ENCODE peak calls at places on chromosome X, in seven cellular contexts. E is fibroblast of mammary gland, W is endothelial cell, X is colonic mucosa, J is transverse colon, F is hepatocyte, D is OCI-LY7. V is an unnamed sample.

GRCh38 chrX:143633530-143634372 is 2.1 kb downstream of the SLITRK4 start:
- DNase-seq in J (no peak), X (no peak), F (peak), D (no peak), W (peak), E (no peak), V (no peak)

GRCh38 chrX:103847174-103847870 is 15.3 kb upstream of the RAB9B start:
- DNase-seq in E (peak), W (no peak), J (no peak), X (no peak), F (no peak), D (no peak), V (no peak)

GRCh38 chrX:103793541-103793932 is 16.9 kb downstream of the PLP1 start:
- DNase-seq in W (no peak), D (no peak), X (no peak), F (no peak), J (no peak), E (no peak), V (no peak)

GRCh38 chrX:75086731-75087195 is 69.3 kb downstream of the ABCB7 start:
- DNase-seq in W (no peak), D (no peak), X (no peak), J (no peak), F (peak), E (peak), V (no peak)

GRCh38 chrX:36916941-36917340 is 91.2 kb upstream of the FAM47C start:
- DNase-seq in D (no peak), J (no peak), F (no peak), W (no peak), X (no peak), E (no peak), V (no peak)

GRCh38 chrX:103614999-103615398 is 7.2 kb downstream of the TCEAL3 start:
- DNase-seq in J (no peak), W (no peak), X (no peak), E (no peak), D (no peak), F (no peak), V (no peak)

GRCh38 chrX:155966876-155967275 is 30.6 kb upstream of the IL9R start:
- DNase-seq in D (peak), X (no peak), J (peak), E (peak), F (peak), W (no peak), V (no peak)

GRCh38 chrX:51837926-51838325 is 55.5 kb upstream of the MAGED1 start:
- DNase-seq in E (peak), W (no peak), D (no peak), J (peak), F (peak), X (peak), V (peak)

GRCh38 chrX:17930850-17931249 is 69.8 kb upstream of the RAI2 start:
- DNase-seq in D (no peak), F (no peak), J (no peak), W (no peak), E (no peak), X (no peak), V (no peak)

GRCh38 chrX:40755291-40756249 is 20.2 kb upstream of the MED14 start:
- DNase-seq in J (no peak), F (no peak), D (no peak), W (no peak), X (no peak), E (peak), V (no peak)

GRCh38 chrX:109740076-109740809 is 7.2 kb upstream of the ACSL4 start:
- DNase-seq in W (no peak), F (peak), D (no peak), E (peak), J (no peak), X (no peak), V (no peak)

GRCh38 chrX:150873616-150874015 is 24.9 kb downstream of the CD99L2 start:
- DNase-seq in E (peak), W (no peak), X (no peak), D (no peak), J (no peak), F (no peak), V (no peak)

GRCh38 chrX:148203531-148203930 is 222.4 kb downstream of the FMR1NB start:
- DNase-seq in J (no peak), X (no peak), D (no peak), W (no peak), F (no peak), E (no peak), V (no peak)

GRCh38 chrX:1493317-1493856 is 40.7 kb upstream of the ASMTL start:
- DNase-seq in W (no peak), X (no peak), D (peak), F (no peak), E (no peak), J (no peak), V (no peak)
- TF ChIP-seq CTCF in W (no peak), X (no peak), D (no peak), F (no peak), E (no peak), J (no peak), V (no peak)

GRCh38 chrX:71652405-71652804 is 14.9 kb upstream of the LOC101059915 start:
- DNase-seq in X (peak), W (peak), F (peak), D (peak), J (peak), E (peak), V (no peak)

GRCh38 chrX:71653344-71653743 is 14.0 kb upstream of the LOC101059915 start:
- DNase-seq in J (no peak), F (no peak), D (no peak), W (no peak), X (no peak), E (no peak), V (no peak)

DNA sequence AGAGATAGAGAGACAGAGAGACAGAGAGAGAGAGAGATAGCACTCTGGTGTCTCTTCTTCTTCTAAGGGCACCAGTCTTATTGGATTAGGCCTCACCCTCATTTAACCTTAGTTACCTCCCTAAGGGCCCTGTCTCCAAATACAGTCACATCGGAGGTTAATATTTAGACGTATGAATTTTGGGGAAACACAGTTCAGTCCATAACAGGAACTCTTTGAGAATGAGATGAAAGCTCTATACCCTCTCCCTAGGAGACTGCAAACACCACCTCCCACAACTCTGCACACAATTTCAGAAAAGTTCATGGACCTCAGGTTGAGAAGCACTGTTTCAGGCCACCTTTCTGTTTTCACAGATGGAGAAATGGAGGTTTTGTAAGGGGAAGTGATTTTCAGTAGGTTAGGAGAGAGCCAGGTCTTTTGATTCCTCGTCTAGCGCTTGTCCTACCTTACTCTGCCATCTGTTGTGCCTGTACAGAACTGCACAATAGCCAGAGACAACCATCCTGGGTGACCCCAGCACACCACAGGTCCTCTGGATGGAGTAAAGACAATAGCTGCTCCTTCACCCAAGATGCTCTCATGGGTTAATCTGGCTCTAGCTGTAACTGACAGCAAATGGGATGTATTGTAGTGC is 16.9 kb upstream of the LOC101059915 start:
- DNase-seq in J (peak), E (no peak), D (peak), F (no peak), X (peak), W (no peak), V (no peak)
- TF ChIP-seq CTCF in J (peak), E (no peak), D (peak), F (peak), X (no peak), W (no peak), V (no peak)

DNA sequence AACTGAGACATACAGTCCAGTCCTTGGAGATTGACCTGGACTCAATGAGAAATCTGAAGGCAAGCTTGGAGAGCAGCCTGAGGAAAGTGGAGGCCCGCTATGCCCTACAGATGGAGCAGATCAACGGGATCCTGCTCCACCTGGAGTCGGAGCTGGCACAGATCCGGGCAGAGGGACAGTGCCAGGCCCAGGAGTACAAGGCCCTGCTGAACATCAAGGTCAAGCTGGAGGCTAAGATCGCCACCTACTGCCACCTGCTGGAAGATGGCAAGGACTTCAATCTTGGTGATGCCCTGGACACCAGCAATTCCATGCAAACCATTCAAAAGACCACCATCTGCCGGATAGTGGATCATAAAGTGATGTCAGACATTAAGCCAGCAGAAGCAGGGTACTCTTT is 20.4 kb upstream of the FRMPD3 start:
- DNase-seq in D (peak), W (peak), E (peak), X (peak), J (peak), F (no peak), V (no peak)
- TF ChIP-seq CTCF in D (peak), W (peak), E (peak), X (peak), J (peak), F (peak), V (no peak)

DNA sequence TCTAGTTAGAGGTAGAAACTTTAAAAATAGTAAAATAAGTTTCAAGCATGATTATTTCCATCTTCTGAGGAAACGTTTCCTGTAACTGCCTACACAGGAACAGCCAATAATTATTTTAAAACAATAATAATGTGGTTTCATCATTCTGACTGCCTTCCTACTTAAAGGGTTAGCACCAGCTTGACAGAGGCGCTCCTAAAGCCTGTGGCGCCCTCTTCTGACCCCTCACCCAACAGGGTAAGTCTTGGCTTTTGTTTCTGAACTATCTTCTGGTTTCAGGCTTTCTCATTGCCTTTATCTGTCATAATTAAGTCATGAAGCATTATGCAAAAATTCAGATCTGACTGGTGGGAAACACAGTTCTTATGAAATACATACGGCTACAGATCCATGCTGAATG is 96.7 kb downstream of the ITM2A start:
- DNase-seq in W (peak), F (no peak), D (peak), J (peak), E (peak), X (peak), V (no peak)
- TF ChIP-seq CTCF in W (no peak), F (peak), D (peak), J (peak), E (peak), X (no peak), V (no peak)

DNA sequence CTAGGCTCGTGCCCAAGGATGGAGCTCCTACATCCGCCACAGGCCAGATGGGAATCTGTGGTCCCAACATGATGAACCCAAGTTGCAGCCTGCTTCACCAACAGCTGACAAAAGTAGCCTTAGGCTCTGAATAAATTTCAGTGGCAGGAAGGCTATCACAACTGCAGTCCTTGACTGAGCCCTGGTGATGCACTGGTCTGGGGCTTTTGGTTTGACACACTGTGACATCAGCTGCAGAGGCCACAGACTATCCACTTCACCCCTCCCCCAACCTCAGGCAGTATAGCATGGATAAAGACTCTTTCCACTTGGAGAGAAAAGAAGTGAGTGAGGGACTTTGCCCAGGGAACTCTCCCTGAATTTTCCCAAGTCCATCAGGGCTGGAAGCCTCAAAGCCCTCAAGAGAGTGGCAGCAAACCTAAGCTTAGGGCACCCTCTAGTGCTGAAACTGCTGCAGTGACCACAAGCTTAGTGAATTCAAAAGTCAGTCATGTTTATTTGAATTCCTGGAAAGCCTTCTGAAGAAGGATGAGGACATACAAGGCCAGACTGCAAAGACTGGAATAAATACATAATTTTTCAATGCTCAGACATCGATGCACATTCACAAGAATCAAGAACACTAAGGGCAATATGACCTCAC is 135.0 kb upstream of the TENT5D start:
- DNase-seq in J (peak), E (peak), F (peak), D (peak), W (peak), X (peak), V (no peak)
- TF ChIP-seq CTCF in J (peak), E (peak), F (peak), D (peak), W (no peak), X (peak), V (no peak)

GRCh38 chrX:137058339-137059127 is 24.7 kb upstream of the GPR101 start:
- DNase-seq in E (no peak), J (no peak), D (no peak), F (no peak), X (no peak), W (no peak), V (no peak)

GRCh38 chrX:137051978-137052640 is 18.3 kb upstream of the GPR101 start:
- DNase-seq in D (peak), X (peak), F (peak), E (peak), J (peak), W (peak), V (peak)

DNA sequence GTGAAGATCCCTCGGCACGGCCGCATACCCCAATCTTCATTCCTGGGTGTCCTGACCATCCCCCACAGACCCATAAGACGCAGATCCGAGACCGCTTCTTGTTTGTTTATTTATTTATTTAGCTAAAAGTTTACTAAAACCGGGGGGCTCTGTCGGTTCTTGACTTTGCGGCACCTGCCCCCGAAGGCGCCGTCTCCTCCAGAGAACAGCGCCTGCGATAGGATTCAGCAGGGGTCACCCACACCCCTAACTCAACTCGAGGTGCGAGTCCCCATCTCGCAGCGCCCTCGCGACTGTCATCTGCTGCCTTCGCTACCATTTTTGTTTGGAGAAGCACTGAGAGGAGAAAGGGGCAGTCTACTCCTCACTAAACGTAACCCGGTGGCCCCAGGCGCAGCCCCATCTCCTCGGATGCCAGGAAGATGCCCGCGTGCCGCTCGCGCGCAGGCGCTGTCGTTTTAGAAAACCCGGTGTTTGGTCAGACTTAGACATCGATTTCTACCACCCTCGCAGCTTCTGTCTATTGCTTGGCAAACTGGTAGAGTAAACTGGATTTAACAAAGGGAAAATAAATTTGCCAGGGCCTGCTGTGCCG is 18.9 kb upstream of the GPR101 start:
- DNase-seq in X (no peak), J (no peak), W (peak), F (no peak), D (no peak), E (no peak), V (peak)
- TF ChIP-seq CTCF in X (no peak), J (no peak), W (peak), F (no peak), D (peak), E (no peak), V (no peak)

GRCh38 chrX:95071052-95071451 is 1397.0 kb downstream of the FAM133A start:
- DNase-seq in D (no peak), W (no peak), X (no peak), E (peak), F (no peak), J (no peak), V (no peak)

GRCh38 chrX:95071621-95072020 is 1397.6 kb downstream of the FAM133A start:
- DNase-seq in W (no peak), E (no peak), X (no peak), D (no peak), F (no peak), J (no peak), V (no peak)

DNA sequence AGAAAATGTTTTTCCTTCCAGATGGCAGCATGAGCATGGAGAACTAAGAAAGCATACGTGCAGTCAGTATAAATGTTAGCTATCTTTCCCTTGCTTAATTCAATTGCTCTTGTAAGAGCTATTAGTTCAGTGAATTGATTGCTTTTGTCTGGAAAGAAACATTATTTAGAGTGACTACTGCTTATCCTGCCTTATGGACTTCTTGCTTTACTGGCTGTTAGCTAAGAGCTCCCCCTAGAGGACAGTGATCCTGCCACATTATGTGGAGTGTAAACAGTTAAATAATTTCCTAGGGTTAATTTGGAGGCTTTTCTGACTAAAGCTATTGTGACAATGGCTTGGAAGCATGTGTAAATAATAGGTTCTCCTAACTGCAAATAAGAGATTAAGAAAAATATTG is 1402.4 kb downstream of the FAM133A start:
- DNase-seq in X (no peak), D (peak), E (peak), F (peak), J (no peak), W (peak), V (no peak)
- TF ChIP-seq CTCF in X (peak), D (peak), E (peak), F (peak), J (no peak), W (peak), V (no peak)

GRCh38 chrX:50067435-50068292 is 133.1 kb downstream of the AKAP4 start:
- DNase-seq in E (peak), J (peak), X (peak), W (peak), D (no peak), F (peak), V (no peak)
- TF ChIP-seq CTCF in E (no peak), J (peak), X (no peak), W (no peak), D (no peak), F (peak), V (no peak)